ENCODE peak calls at places on chromosome X, in seven cellular contexts. D is upper lobe of right lung, U is psoas muscle, L is MCF 10A, Z is AG04449, H is ascending aorta, E is kidney. R is an unnamed sample.

GRCh38 chrX:98405376-98405775 is 1521.7 kb downstream of the RPA4 start:
- DNase-seq in Z (no peak), U (no peak), H (no peak), D (no peak), L (peak; percentile 93), E (no peak), R (no peak)

GRCh38 chrX:21993265-21993664 is 38.9 kb upstream of the PHEX start:
- DNase-seq in Z (no peak), U (no peak), H (no peak), E (peak; percentile 74), D (peak; percentile 59), L (no peak), R (no peak)

GRCh38 chrX:112636288-112636687 is 43.5 kb downstream of the LHFPL1 start:
- DNase-seq in L (peak; percentile 7), D (no peak), U (no peak), E (no peak), H (no peak), Z (no peak), R (no peak)

GRCh38 chrX:87900320-87900908 is 382.8 kb downstream of the KLHL4 start:
- DNase-seq in H (no peak), E (no peak), U (no peak), Z (no peak), L (peak; percentile 17), D (no peak), R (no peak)

GRCh38 chrX:136067097-136067496 is 80.2 kb upstream of the FHL1 start:
- DNase-seq in U (no peak), Z (no peak), H (no peak), E (no peak), L (no peak), D (no peak), R (no peak)

GRCh38 chrX:2627272-2627867 is 63.7 kb upstream of the CD99 start:
- DNase-seq in E (no peak), U (no peak), Z (no peak), D (no peak), H (no peak), L (peak; percentile 65), R (no peak)

GRCh38 chrX:132837126-132837525 is 121.3 kb downstream of the HS6ST2 start:
- DNase-seq in U (no peak), H (no peak), L (peak; percentile 63), E (no peak), D (no peak), Z (no peak), R (no peak)

GRCh38 chrX:12771445-12772069 is 19.7 kb upstream of the PRPS2 start:
- DNase-seq in D (peak; percentile 76), E (no peak), H (no peak), L (no peak), U (peak; percentile 27), Z (no peak), R (no peak)

GRCh38 chrX:43706786-43707185 is 50.7 kb downstream of the MAOA start:
- DNase-seq in D (no peak), U (no peak), L (peak; percentile 11), H (no peak), E (no peak), Z (no peak), R (no peak)

GRCh38 chrX:113470166-113470565 is 629.5 kb upstream of the AMOT start:
- DNase-seq in D (no peak), H (no peak), E (no peak), U (no peak), L (no peak), Z (no peak), R (no peak)

GRCh38 chrX:28888421-28888820 is 301.2 kb downstream of the IL1RAPL1 start:
- DNase-seq in E (no peak), U (no peak), L (no peak), Z (no peak), H (no peak), D (no peak), R (no peak)

GRCh38 chrX:47484885-47485284 is 1.9 kb upstream of the ZNF41 start:
- DNase-seq in H (no peak), U (no peak), D (no peak), L (no peak), Z (no peak), E (no peak), R (no peak)

GRCh38 chrX:12973561-12974216 is 1.2 kb upstream of the TMSB4X start:
- DNase-seq in E (no peak), Z (no peak), H (peak; percentile 69), L (no peak), D (peak; percentile 64), U (no peak), R (no peak)

GRCh38 chrX:119189586-119189985 is 46.5 kb upstream of the PGRMC1 start:
- DNase-seq in H (peak; percentile 69), L (no peak), Z (no peak), U (peak; percentile 45), E (peak; percentile 74), D (no peak), R (no peak)

GRCh38 chrX:24482823-24483410 is 17.8 kb downstream of the PDK3 start:
- DNase-seq in Z (no peak), U (no peak), L (no peak), H (no peak), D (no peak), E (no peak), R (no peak)

GRCh38 chrX:69197690-69198089 is 32.4 kb upstream of the PJA1 start:
- DNase-seq in U (no peak), H (no peak), D (no peak), Z (no peak), E (no peak), L (no peak), R (no peak)

GRCh38 chrX:48468247-48468671 is 1.8 kb downstream of the SLC38A5 start:
- DNase-seq in D (no peak), E (peak; percentile 69), U (no peak), Z (no peak), H (no peak), L (no peak), R (no peak)

GRCh38 chrX:94831364-94831763 is 1157.4 kb downstream of the FAM133A start:
- DNase-seq in Z (no peak), E (no peak), L (peak; percentile 36), H (no peak), U (no peak), D (no peak), R (no peak)

GRCh38 chrX:139211568-139212182 is 318.9 kb upstream of the F9 start:
- DNase-seq in U (no peak), D (no peak), L (no peak), Z (no peak), H (no peak), E (no peak), R (no peak)

GRCh38 chrX:45889471-45889870 is 655.8 kb downstream of the ZNF674 start:
- DNase-seq in E (no peak), Z (no peak), H (no peak), U (no peak), D (no peak), L (peak; percentile 19), R (no peak)

GRCh38 chrX:74523870-74524735 is 90.3 kb downstream of the RLIM start:
- DNase-seq in H (no peak), E (no peak), L (peak; percentile 22), Z (no peak), D (no peak), U (no peak), R (no peak)

GRCh38 chrX:134990475-134991473 is at the start of gene SMIM10:
- DNase-seq in D (peak; percentile 83), U (peak; percentile 83), Z (no peak), L (peak; percentile 13), H (peak; percentile 78), E (peak; percentile 93), R (peak; percentile 23)

GRCh38 chrX:69025802-69026301 is 139.4 kb downstream of the PJA1 start:
- DNase-seq in L (peak; percentile 72), Z (no peak), E (no peak), D (no peak), H (no peak), U (no peak), R (no peak)

GRCh38 chrX:114800719-114801118 is 216.7 kb downstream of the IL13RA2 start:
- DNase-seq in Z (no peak), E (no peak), H (no peak), U (no peak), L (peak; percentile 93), D (no peak), R (no peak)

GRCh38 chrX:80430826-80431501 is 10.7 kb downstream of the TENT5D start:
- DNase-seq in E (no peak), U (no peak), Z (no peak), H (no peak), D (no peak), L (peak; percentile 20), R (no peak)

GRCh38 chrX:39619182-39620009 is 478.4 kb downstream of the BCOR start:
- DNase-seq in H (no peak), L (peak; percentile 10), E (no peak), Z (no peak), D (no peak), U (no peak), R (no peak)

GRCh38 chrX:44785652-44786051 is 58.2 kb upstream of the DUSP21 start:
- DNase-seq in Z (peak; percentile 28), E (no peak), L (peak; percentile 37), H (no peak), D (no peak), U (no peak), R (no peak)

GRCh38 chrX:10972731-10973130 is 138.4 kb upstream of the HCCS start:
- DNase-seq in H (no peak), Z (peak; percentile 17), E (no peak), L (no peak), D (no peak), U (no peak), R (no peak)
- TF ChIP-seq CTCF in H (no peak), Z (no peak), E (no peak), L (no peak), D (no peak), U (no peak), R (no peak)

GRCh38 chrX:110803506-110803905 is 7.9 kb upstream of the CHRDL1 start:
- DNase-seq in U (no peak), L (no peak), H (no peak), D (no peak), E (no peak), Z (no peak), R (no peak)
- TF ChIP-seq CTCF in U (no peak), L (no peak), H (no peak), D (no peak), E (no peak), Z (no peak), R (no peak)

DNA sequence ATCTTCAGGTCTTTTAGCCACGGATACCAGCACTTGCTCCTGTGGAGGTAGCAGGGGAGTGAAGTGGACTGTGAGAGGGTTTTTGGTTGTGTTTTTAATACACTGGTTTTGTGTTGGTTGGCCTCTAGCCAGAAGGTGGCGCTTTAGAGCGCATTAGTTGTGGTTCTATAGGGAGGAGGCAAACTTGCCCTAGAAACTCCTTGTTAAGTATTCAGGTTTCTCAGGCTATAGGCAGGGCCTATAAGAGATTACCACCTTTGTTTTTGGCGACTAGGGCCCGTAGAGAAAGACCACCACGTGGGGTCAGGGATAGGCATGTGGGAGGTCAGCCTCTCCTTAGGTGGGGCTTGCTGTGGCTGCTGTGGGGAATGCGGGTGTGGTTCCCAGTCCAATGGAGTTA is 221.6 kb upstream of the SPANXN4 start:
- DNase-seq in Z (no peak), E (no peak), U (no peak), H (no peak), D (no peak), L (peak; percentile 6), R (no peak)
- TF ChIP-seq CTCF in Z (no peak), E (no peak), U (no peak), H (no peak), D (no peak), L (peak; percentile 9), R (no peak)

GRCh38 chrX:137654481-137654880 is 88.6 kb downstream of the ZIC3 start:
- DNase-seq in H (no peak), E (no peak), L (no peak), Z (no peak), D (no peak), U (no peak), R (no peak)

GRCh38 chrX:137646472-137646871 is 80.5 kb downstream of the ZIC3 start:
- DNase-seq in D (no peak), E (no peak), Z (no peak), U (no peak), L (no peak), H (no peak), R (no peak)

GRCh38 chrX:137651647-137652046 is 85.7 kb downstream of the ZIC3 start:
- DNase-seq in L (no peak), Z (no peak), E (no peak), U (no peak), H (no peak), D (no peak), R (no peak)
- TF ChIP-seq CTCF in L (no peak), Z (no peak), E (no peak), U (no peak), H (no peak), D (no peak), R (no peak)